ENCODE peak calls at places on chromosomes 12 and 14, in eight cellular contexts. R, M, B, S, D, J, K and V are unnamed samples.

GRCh38 chr12:49264466-49264872 is 413 bp upstream of the TUBA1C start:
- DNase-seq in R (no peak), M (no peak), B (no peak), S (peak), D (peak), J (no peak), K (peak), V (peak)

GRCh38 chr14:53841109-53842099 is 115.2 kb downstream of the BMP4 start:
- DNase-seq in R (no peak), M (no peak), B (no peak), S (no peak), D (no peak), J (no peak), K (no peak), V (no peak)

GRCh38 chr12:57151741-57152407 is 4.5 kb upstream of the LRP1-AS start:
- DNase-seq in R (peak), M (peak), B (no peak), S (peak), D (no peak), J (no peak), K (no peak), V (no peak)

GRCh38 chr12:124592481-124593160 is 25.2 kb upstream of the NCOR2 start:
- DNase-seq in R (no peak), M (no peak), B (no peak), S (peak), D (no peak), J (peak), K (no peak), V (no peak)

GRCh38 chr14:61176686-61177085 is 104.5 kb downstream of the TMEM30B start:
- DNase-seq in R (no peak), M (no peak), B (no peak), S (peak), D (no peak), J (no peak), K (no peak), V (no peak)

GRCh38 chr14:51576899-51577298 is 74.8 kb upstream of the FRMD6 start:
- DNase-seq in R (no peak), M (no peak), B (no peak), S (peak), D (no peak), J (no peak), K (no peak), V (no peak)

GRCh38 chr14:88422919-88423318 is 37.5 kb downstream of the SPATA7 start:
- DNase-seq in R (no peak), M (peak), B (peak), S (peak), D (no peak), J (no peak), K (no peak), V (no peak)

GRCh38 chr12:6372403-6373003 is 2.9 kb downstream of the SCNN1A start:
- DNase-seq in R (no peak), M (peak), B (peak), S (peak), D (no peak), J (peak), K (no peak), V (no peak)

GRCh38 chr12:3154006-3154405 is 76.8 kb downstream of the TSPAN9 start:
- DNase-seq in R (no peak), M (no peak), B (no peak), S (no peak), D (no peak), J (no peak), K (no peak), V (no peak)

GRCh38 chr14:68549057-68549421 is 243.8 kb downstream of the ZFP36L1 start:
- DNase-seq in R (no peak), M (peak), B (peak), S (peak), D (no peak), J (no peak), K (no peak), V (no peak)

GRCh38 chr12:53795927-53796326 is 44.1 kb upstream of the CISTR start:
- DNase-seq in R (no peak), M (no peak), B (no peak), S (no peak), D (no peak), J (no peak), K (no peak), V (no peak)